ENCODE peak calls at places on chromosomes 16 and 17, in nine cellular contexts. U, S, R, B, J, F, O, V and Q are unnamed samples.

GRCh38 chr17:2171725-2172446 is 117.0 kb downstream of the HIC1 start:
- DNase-seq in R (no peak), V (peak; percentile 72), O (no peak), F (no peak), S (peak; percentile 83), J (peak; percentile 60), U (peak; percentile 54), B (no peak), Q (no peak)

GRCh38 chr17:71084838-71085237 is 915.5 kb downstream of the KCNJ2 start:
- DNase-seq in U (no peak), J (no peak), S (no peak), B (no peak), F (no peak), O (no peak), V (no peak), R (no peak), Q (no peak)

GRCh38 chr16:17784073-17784472 is 313.3 kb upstream of the XYLT1 start:
- DNase-seq in O (no peak), R (no peak), U (no peak), F (no peak), S (no peak), B (no peak), V (no peak), J (peak; percentile 88), Q (peak; percentile 27)

GRCh38 chr17:47905221-47905733 is 9.2 kb downstream of the SP2 start:
- DNase-seq in O (peak; percentile 19), J (peak; percentile 68), B (no peak), R (no peak), V (peak; percentile 66), S (peak; percentile 53), F (no peak), U (peak; percentile 51), Q (no peak)

GRCh38 chr17:34647511-34647910 is 68.1 kb downstream of the TMEM132E start:
- DNase-seq in V (no peak), U (no peak), B (no peak), J (no peak), O (no peak), R (no peak), F (no peak), S (no peak), Q (no peak)

GRCh38 chr17:1239210-1239609 is 31.0 kb upstream of the BHLHA9 start:
- DNase-seq in B (no peak), O (no peak), S (no peak), F (peak; percentile 22), R (no peak), V (no peak), J (no peak), U (no peak), Q (no peak)

GRCh38 chr17:7833795-7834553 is at the start of gene KDM6B:
- DNase-seq in U (peak; percentile 88), F (peak; percentile 89), B (peak; percentile 95), R (peak; percentile 80), V (peak; percentile 94), S (peak; percentile 92), J (peak; percentile 96), O (peak; percentile 91), Q (no peak)

GRCh38 chr17:17520599-17521232 is 24.5 kb upstream of the RASD1 start:
- DNase-seq in V (peak; percentile 10), O (no peak), S (no peak), J (no peak), B (peak; percentile 72), U (no peak), R (no peak), F (no peak), Q (no peak)

GRCh38 chr16:1770328-1771071 is 843 bp downstream of the NME3 start:
- DNase-seq in R (peak; percentile 62), U (no peak), S (peak; percentile 82), B (peak; percentile 91), O (peak; percentile 66), V (peak; percentile 75), J (no peak), F (peak; percentile 38), Q (no peak)

GRCh38 chr16:11560701-11561439 is 25.8 kb downstream of the LITAF start:
- DNase-seq in R (no peak), S (no peak), O (peak; percentile 86), U (no peak), J (no peak), F (peak; percentile 86), V (no peak), B (no peak), Q (no peak)

GRCh38 chr16:54687043-54687655 is 243.5 kb upstream of the IRX5 start:
- DNase-seq in V (no peak), O (no peak), R (no peak), F (no peak), U (no peak), J (peak; percentile 47), B (no peak), S (no peak), Q (no peak)

GRCh38 chr17:55582910-55583309 is 71.7 kb upstream of the SMIM36 start:
- DNase-seq in F (no peak), R (no peak), J (no peak), B (no peak), S (no peak), U (no peak), V (no peak), O (no peak), Q (no peak)

DNA sequence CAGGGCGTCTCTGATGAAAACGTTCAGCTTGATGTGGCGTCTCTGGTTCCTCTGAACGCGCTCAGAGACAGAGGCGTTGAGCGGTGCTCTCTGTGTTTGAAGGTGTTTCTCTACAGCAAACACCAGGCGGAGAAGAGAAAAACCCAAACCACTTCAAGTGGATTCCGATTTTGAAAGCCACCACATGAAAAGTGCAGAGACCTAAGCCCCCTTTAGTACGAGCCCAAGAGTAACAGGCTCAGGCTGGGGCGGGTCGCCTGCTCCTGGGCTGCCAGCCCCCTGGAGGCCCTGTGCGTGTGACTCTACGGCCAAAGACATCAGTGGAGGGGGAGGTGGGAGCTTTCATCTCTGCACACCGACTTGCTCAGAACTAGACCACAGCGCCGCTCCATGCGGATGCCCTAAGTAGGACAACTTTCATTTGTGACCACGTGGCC is 328.4 kb downstream of the MAF start:
- DNase-seq in B (peak; percentile 66), V (no peak), J (no peak), S (no peak), O (peak; percentile 78), R (no peak), F (peak; percentile 78), U (no peak), Q (no peak)
- H3K9me3 ChIP-seq in B (no peaks in the 10 kb centered on the region), V (no peaks in the 10 kb centered on the region), J (no peaks in the 10 kb centered on the region), S (no peaks in the 10 kb centered on the region), O (no peaks in the 10 kb centered on the region), R (no peaks in the 10 kb centered on the region), F (no peaks in the 10 kb centered on the region), U (no peaks in the 10 kb centered on the region), Q (peaks cover 2% of the 10 kb centered on the region)

DNA sequence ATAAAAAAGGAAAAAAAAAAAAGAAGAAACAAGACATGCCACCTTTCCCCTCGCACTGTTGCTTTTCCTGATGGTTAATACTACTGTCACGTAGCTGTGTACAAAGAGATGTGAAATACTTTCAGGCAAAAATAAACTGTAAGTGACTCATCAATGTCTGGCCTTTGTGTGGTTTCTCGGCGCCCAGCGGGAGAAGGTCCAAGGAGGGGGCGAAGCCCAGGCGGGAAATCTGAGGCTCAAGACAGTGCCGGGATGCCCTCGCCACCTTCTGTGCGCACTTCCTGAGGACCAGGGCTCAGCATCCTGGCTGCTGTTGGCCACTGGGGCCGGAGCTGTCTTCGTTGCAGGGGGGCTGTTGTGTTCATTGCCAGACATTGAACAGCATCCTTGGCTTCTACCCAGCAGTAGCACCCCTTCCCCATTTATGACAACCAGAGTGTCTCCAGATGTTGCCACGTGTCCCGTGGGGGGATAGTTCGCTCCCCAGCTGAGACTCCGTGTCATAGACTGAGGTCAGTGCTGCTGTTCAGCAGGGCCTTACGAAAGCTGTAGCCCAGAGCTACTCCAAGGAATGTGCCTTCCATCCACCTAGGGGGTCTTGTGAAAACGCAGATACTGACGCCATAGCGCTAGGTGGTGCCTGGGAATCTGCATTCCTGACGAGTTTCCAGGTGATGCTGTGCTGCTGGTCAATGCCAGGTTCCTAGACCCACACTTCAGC is 67.3 kb upstream of the PLCG2 start:
- DNase-seq in V (no peak), U (no peak), O (no peak), B (no peak), S (no peak), R (peak; percentile 86), F (no peak), J (no peak), Q (no peak)
- H3K4me3 ChIP-seq in V (no peak overlapping the region), U (no peak overlapping the region), O (no peak overlapping the region), B (no peak overlapping the region), S (no peak overlapping the region), R (no peak overlapping the region), F (no peak overlapping the region), J (no peak overlapping the region), Q (no peak overlapping the region)

DNA sequence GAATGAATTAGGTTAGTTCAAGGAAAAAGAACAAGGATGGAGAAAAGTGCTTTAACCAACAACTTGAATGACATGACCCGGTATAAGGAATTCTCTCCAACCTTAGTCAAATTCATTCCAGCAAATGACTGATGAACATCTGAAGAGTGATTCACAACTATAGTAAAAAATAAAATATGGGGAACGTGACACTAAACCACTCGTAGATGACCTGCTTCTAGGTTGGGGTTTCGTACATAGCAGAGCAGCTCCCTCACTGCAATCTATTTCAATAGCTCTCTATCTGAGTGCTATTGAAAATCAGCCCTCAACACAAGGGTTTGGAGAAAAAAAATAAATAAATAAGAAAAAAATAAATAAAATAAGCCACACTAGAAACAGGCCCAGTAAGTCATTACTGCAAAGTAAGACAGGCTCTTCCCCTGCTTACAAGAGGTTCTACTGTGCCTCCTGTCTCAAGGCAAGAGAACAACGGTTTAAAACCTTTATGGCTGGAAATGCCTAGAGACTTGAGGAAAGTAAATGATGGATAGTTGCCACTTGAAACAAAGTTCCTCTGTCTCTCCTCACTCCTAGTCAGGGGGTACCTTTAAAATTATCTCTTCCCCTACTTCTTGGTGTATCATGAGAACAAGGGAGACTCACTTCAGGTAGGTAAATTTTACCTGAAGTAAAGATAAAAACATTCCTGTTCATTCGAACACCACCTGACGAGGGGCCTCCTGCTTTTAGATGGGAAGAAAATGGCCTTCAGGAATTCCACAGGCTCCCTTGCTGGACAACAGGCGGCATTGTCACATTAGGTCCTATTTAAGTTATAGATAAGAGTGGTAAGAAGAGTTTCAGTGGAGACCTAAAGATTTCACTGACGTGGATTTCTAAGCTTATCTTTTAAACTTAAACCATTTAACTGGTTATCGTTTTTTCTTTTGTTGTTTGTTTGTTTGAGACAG is 20.5 kb downstream of the COG7 start:
- DNase-seq in U (no peak), S (no peak), R (no peak), V (no peak), B (no peak), F (no peak), O (no peak), J (no peak), Q (no peak)
- H3K4me1 ChIP-seq in U (no peaks in the 10 kb centered on the region), S (no peaks in the 10 kb centered on the region), R (no peaks in the 10 kb centered on the region), V (peaks cover 3% of the 10 kb centered on the region), B (peaks cover 30% of the 10 kb centered on the region), F (peaks cover 4% of the 10 kb centered on the region), O (no peaks in the 10 kb centered on the region), J (no peaks in the 10 kb centered on the region), Q (no peaks in the 10 kb centered on the region)

DNA sequence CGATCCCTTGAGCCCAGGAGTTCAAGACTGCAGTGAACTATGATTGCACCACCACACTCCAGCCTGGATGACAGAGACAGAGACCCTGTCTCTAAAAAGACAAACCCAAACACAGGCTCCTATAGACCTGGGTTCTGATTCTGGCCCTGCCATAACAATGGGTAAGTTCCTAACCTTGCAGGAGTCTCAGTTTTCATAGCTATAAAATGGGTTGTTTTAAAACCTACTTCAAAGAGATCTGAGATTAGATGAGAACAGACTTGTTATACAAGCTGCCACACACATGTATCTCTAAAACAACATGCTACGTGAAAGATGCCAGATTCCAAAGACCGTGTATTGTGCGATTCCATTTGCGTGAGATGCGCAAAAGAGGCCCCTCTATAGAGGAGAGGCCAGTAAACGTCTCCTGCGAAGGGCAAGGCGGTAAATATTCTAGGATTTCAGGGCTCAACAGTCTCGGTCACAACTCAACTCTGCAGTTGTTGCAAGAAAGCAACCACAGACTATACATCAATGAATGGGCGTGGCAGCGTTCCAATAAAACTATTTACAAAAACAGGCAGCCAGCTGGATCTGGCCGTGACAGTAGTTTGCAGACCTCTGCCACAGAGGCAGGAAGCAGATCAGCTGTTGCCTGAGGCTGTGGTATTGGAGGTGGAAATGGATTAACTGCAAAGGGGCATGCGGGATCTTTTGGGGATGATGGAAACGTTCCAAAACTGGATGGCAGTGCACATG is 5.9 kb downstream of the CORO7 start:
- DNase-seq in V (no peak), F (no peak), R (no peak), S (no peak), J (no peak), B (no peak), U (no peak), O (no peak), Q (no peak)
- H3K9me3 ChIP-seq in V (no peaks in the 10 kb centered on the region), F (no peaks in the 10 kb centered on the region), R (no peaks in the 10 kb centered on the region), S (no peaks in the 10 kb centered on the region), J (no peaks in the 10 kb centered on the region), B (no peaks in the 10 kb centered on the region), U (no peaks in the 10 kb centered on the region), O (no peaks in the 10 kb centered on the region), Q (no peaks in the 10 kb centered on the region)